ENCODE peak calls at places on chromosomes 3 and 15, in ten cellular contexts. A is CD8-positive, alpha-beta T cell; J is Peyer's patch; B is Ammon's horn; E is GM04504; X is RWPE1; V is NCI-H1092 treated with DMSO at 0.1 percent for 48 hours; T is T47D; I is hepatocyte; U is dorsolateral prefrontal cortex. W is an unnamed sample.

GRCh38 chr3:73603771-73604171 is 21.0 kb downstream of the PDZRN3 start:
- DNase-seq in A (no peak), J (no peak), B (no peak), E (peak; percentile 63), X (no peak), V (no peak), T (no peak), I (no peak), U (no peak), W (no peak)

GRCh38 chr15:88745696-88746095 is 57.5 kb upstream of the ACAN start:
- DNase-seq in A (no peak), J (no peak), B (no peak), E (peak; percentile 44), X (peak; percentile 54), V (no peak), T (no peak), I (no peak), U (no peak), W (no peak)

GRCh38 chr3:69385723-69386483 is at the start of gene FRMD4B:
- DNase-seq in A (no peak), J (peak; percentile 18), B (peak; percentile 96), E (no peak), X (no peak), V (no peak), T (peak; percentile 67), I (peak; percentile 58), U (peak; percentile 94), W (peak; percentile 50)

GRCh38 chr3:138640537-138640936 is 32.0 kb downstream of the FAIM start:
- DNase-seq in A (no peak), J (no peak), B (no peak), E (no peak), X (no peak), V (no peak), T (no peak), I (no peak), U (no peak), W (no peak)

GRCh38 chr3:185330238-185330637 is 32.7 kb upstream of the MAP3K13 start:
- DNase-seq in A (no peak), J (no peak), B (peak; percentile 22), E (no peak), X (no peak), V (no peak), T (no peak), I (no peak), U (no peak), W (peak; percentile 12)

GRCh38 chr15:52385670-52386069 is 90.1 kb upstream of the MYO5C start:
- DNase-seq in A (no peak), J (no peak), B (no peak), E (no peak), X (no peak), V (no peak), T (no peak), I (no peak), U (no peak), W (no peak)

GRCh38 chr15:78384651-78385050 is 44.5 kb downstream of the CRABP1 start:
- DNase-seq in A (no peak), J (no peak), B (no peak), E (no peak), X (no peak), V (no peak), T (no peak), I (no peak), U (no peak), W (no peak)

GRCh38 chr3:12180218-12180617 is 21.5 kb upstream of the TIMP4 start:
- DNase-seq in A (no peak), J (no peak), B (no peak), E (no peak), X (no peak), V (no peak), T (peak; percentile 37), I (no peak), U (no peak), W (no peak)

GRCh38 chr3:72318504-72319201 is 529.6 kb downstream of the SHQ1 start:
- DNase-seq in A (no peak), J (no peak), B (no peak), E (no peak), X (no peak), V (peak; percentile 21), T (peak; percentile 54), I (peak; percentile 44), U (no peak), W (no peak)

GRCh38 chr15:82177291-82178010 is 85.1 kb downstream of the EFL1 start:
- DNase-seq in A (no peak), J (no peak), B (no peak), E (peak; percentile 53), X (no peak), V (no peak), T (no peak), I (no peak), U (no peak), W (no peak)

GRCh38 chr15:54150255-54150654 is 172.0 kb downstream of the UNC13C start:
- DNase-seq in A (no peak), J (no peak), B (peak; percentile 21), E (no peak), X (no peak), V (no peak), T (no peak), I (peak; percentile 11), U (no peak), W (peak; percentile 11)

GRCh38 chr15:77493324-77493907 is 72.7 kb downstream of the HMG20A start:
- DNase-seq in A (no peak), J (no peak), B (no peak), E (no peak), X (no peak), V (no peak), T (no peak), I (no peak), U (no peak), W (no peak)

GRCh38 chr3:106092792-106093191 is 224.0 kb upstream of the CBLB start:
- DNase-seq in A (no peak), J (no peak), B (no peak), E (no peak), X (no peak), V (no peak), T (no peak), I (no peak), U (no peak), W (no peak)

GRCh38 chr15:69321041-69321554 is 22.4 kb downstream of the PAQR5 start:
- DNase-seq in A (no peak), J (no peak), B (no peak), E (no peak), X (no peak), V (no peak), T (no peak), I (no peak), U (no peak), W (no peak)

GRCh38 chr3:160129459-160130061 is 95.7 kb upstream of the C3orf80 start:
- DNase-seq in A (no peak), J (no peak), B (no peak), E (peak; percentile 95), X (peak; percentile 75), V (no peak), T (no peak), I (no peak), U (no peak), W (no peak)

GRCh38 chr3:133490468-133491351 is 82.8 kb upstream of the CDV3 start:
- DNase-seq in A (peak; percentile 78), J (peak; percentile 91), B (no peak), E (no peak), X (no peak), V (no peak), T (no peak), I (no peak), U (no peak), W (no peak)

GRCh38 chr3:49656541-49657112 is 17.5 kb upstream of the APEH start:
- DNase-seq in A (no peak), J (no peak), B (no peak), E (no peak), X (no peak), V (no peak), T (peak; percentile 13), I (no peak), U (no peak), W (no peak)

W was measured in gastrocnemius medialis.